ENCODE peak calls at places on chromosomes 4 and X, in ten cellular contexts. One of them, this sample, is unnamed.

GRCh38 chr4:109177411-109177810 is 125.0 kb downstream of the COL25A1 start:
- DNase-seq in HCT116: no peak
- DNase-seq in AG04449: no peak
- DNase-seq in Peyer's patch: no peak
- DNase-seq in A549: no peak
- DNase-seq in esophagus muscularis mucosa: no peak
- DNase-seq in astrocyte of the spinal cord: no peak
- DNase-seq in ascending aorta: no peak
- DNase-seq in right lobe of liver: no peak
- DNase-seq in HFF-Myc: no peak
- DNase-seq in this sample: no peak

GRCh38 chr4:108135549-108136209 is 33.1 kb downstream of the LEF1 start:
- DNase-seq in HCT116: no peak
- DNase-seq in AG04449: no peak
- DNase-seq in Peyer's patch: no peak
- DNase-seq in A549: no peak
- DNase-seq in esophagus muscularis mucosa: no peak
- DNase-seq in astrocyte of the spinal cord: no peak
- DNase-seq in ascending aorta: no peak
- DNase-seq in right lobe of liver: no peak
- DNase-seq in HFF-Myc: no peak
- DNase-seq in this sample: no peak

GRCh38 chrX:115372026-115372610 is 82.6 kb downstream of the LUZP4 start:
- DNase-seq in HCT116: peak
- DNase-seq in AG04449: no peak
- DNase-seq in Peyer's patch: no peak
- DNase-seq in A549: peak
- DNase-seq in esophagus muscularis mucosa: no peak
- DNase-seq in astrocyte of the spinal cord: peak
- DNase-seq in ascending aorta: no peak
- DNase-seq in right lobe of liver: no peak
- DNase-seq in HFF-Myc: peak
- DNase-seq in this sample: no peak

GRCh38 chr4:120406960-120407359 is 340.3 kb upstream of the MAD2L1 start:
- DNase-seq in HCT116: no peak
- DNase-seq in AG04449: no peak
- DNase-seq in Peyer's patch: no peak
- DNase-seq in A549: no peak
- DNase-seq in esophagus muscularis mucosa: no peak
- DNase-seq in astrocyte of the spinal cord: no peak
- DNase-seq in ascending aorta: no peak
- DNase-seq in right lobe of liver: no peak
- DNase-seq in HFF-Myc: no peak
- DNase-seq in this sample: no peak

GRCh38 chrX:105695451-105695850 is 126.9 kb upstream of the NRK start:
- DNase-seq in HCT116: no peak
- DNase-seq in AG04449: no peak
- DNase-seq in Peyer's patch: no peak
- DNase-seq in A549: no peak
- DNase-seq in esophagus muscularis mucosa: no peak
- DNase-seq in astrocyte of the spinal cord: peak
- DNase-seq in ascending aorta: no peak
- DNase-seq in right lobe of liver: no peak
- DNase-seq in HFF-Myc: no peak
- DNase-seq in this sample: peak

GRCh38 chr4:41287005-41287404 is 30.3 kb downstream of the UCHL1 start:
- DNase-seq in HCT116: no peak
- DNase-seq in AG04449: no peak
- DNase-seq in Peyer's patch: no peak
- DNase-seq in A549: no peak
- DNase-seq in esophagus muscularis mucosa: no peak
- DNase-seq in astrocyte of the spinal cord: no peak
- DNase-seq in ascending aorta: no peak
- DNase-seq in right lobe of liver: no peak
- DNase-seq in HFF-Myc: peak
- DNase-seq in this sample: no peak

GRCh38 chr4:122827258-122827887 is 742 bp downstream of the FGF2 start:
- DNase-seq in HCT116: no peak
- DNase-seq in AG04449: no peak
- DNase-seq in Peyer's patch: peak
- DNase-seq in A549: peak
- DNase-seq in esophagus muscularis mucosa: no peak
- DNase-seq in astrocyte of the spinal cord: peak
- DNase-seq in ascending aorta: peak
- DNase-seq in right lobe of liver: peak
- DNase-seq in HFF-Myc: no peak
- DNase-seq in this sample: no peak

GRCh38 chrX:51608071-51608470 is 10.6 kb downstream of the CENPVL3 start:
- DNase-seq in HCT116: no peak
- DNase-seq in AG04449: no peak
- DNase-seq in Peyer's patch: no peak
- DNase-seq in A549: no peak
- DNase-seq in esophagus muscularis mucosa: no peak
- DNase-seq in astrocyte of the spinal cord: no peak
- DNase-seq in ascending aorta: no peak
- DNase-seq in right lobe of liver: no peak
- DNase-seq in HFF-Myc: no peak
- DNase-seq in this sample: peak

DNA sequence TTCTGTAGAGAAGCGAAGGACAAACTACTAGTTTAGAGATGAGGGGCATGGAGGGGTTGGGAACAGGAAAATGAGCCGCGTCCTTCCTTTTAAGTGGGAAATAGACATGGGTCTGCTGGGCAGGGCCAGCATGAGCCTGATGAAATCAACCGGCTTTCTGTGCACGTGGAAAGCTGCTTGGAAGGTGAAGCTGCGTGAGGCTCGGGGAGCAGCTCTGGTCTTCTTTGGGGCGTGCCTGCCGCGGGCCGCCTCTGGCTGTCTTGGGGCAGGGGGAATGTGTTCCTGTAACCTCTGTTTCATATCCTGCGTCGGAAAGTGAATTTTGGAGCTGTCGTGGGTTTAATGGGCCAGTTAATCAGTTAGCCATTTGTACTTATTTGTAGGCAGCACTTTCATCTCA is 70.7 kb upstream of the HGFAC start:
- DNase-seq in HCT116: no peak
- DNase-seq in AG04449: no peak
- DNase-seq in Peyer's patch: no peak
- DNase-seq in A549: no peak
- DNase-seq in esophagus muscularis mucosa: peak
- DNase-seq in astrocyte of the spinal cord: peak
- DNase-seq in ascending aorta: no peak
- DNase-seq in right lobe of liver: no peak
- DNase-seq in HFF-Myc: no peak
- DNase-seq in this sample: no peak
- H3K4me3 ChIP-seq in HCT116: no peak
- H3K4me3 ChIP-seq in AG04449: no peak
- H3K4me3 ChIP-seq in Peyer's patch: no peak
- H3K4me3 ChIP-seq in A549: no peak
- H3K4me3 ChIP-seq in esophagus muscularis mucosa: no peak
- H3K4me3 ChIP-seq in astrocyte of the spinal cord: peak
- H3K4me3 ChIP-seq in ascending aorta: no peak
- H3K4me3 ChIP-seq in right lobe of liver: no peak
- H3K4me3 ChIP-seq in HFF-Myc: peak
- H3K4me3 ChIP-seq in this sample: peak

DNA sequence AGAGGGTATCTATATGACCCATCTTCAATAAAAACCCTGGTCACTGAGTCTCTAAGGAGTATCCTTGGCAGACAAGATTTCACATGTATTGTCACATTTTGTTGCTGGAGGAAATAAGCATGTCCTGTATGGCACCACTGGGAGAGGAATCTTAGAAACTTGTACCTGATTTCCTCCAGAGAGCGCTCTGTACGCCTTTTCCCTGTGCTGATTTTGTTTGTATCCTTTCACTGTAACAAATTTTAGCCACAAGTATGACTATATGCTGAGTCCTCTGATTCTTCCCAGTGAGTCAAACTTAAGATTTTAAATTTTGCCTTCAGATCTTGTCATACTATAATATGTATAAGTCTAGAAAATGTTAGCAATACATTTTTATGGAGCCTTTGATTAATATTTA is 102.8 kb downstream of the ITIH6 start:
- DNase-seq in HCT116: no peak
- DNase-seq in AG04449: no peak
- DNase-seq in Peyer's patch: no peak
- DNase-seq in A549: no peak
- DNase-seq in esophagus muscularis mucosa: no peak
- DNase-seq in astrocyte of the spinal cord: no peak
- DNase-seq in ascending aorta: no peak
- DNase-seq in right lobe of liver: no peak
- DNase-seq in HFF-Myc: no peak
- DNase-seq in this sample: no peak
- H3K4me3 ChIP-seq in HCT116: no peak
- H3K4me3 ChIP-seq in AG04449: no peak
- H3K4me3 ChIP-seq in Peyer's patch: no peak
- H3K4me3 ChIP-seq in A549: no peak
- H3K4me3 ChIP-seq in esophagus muscularis mucosa: no peak
- H3K4me3 ChIP-seq in astrocyte of the spinal cord: no peak
- H3K4me3 ChIP-seq in ascending aorta: no peak
- H3K4me3 ChIP-seq in right lobe of liver: no peak
- H3K4me3 ChIP-seq in HFF-Myc: no peak
- H3K4me3 ChIP-seq in this sample: no peak

GRCh38 chrX:101079223-101079622 is 544 bp downstream of the TMEM35A start:
- DNase-seq in HCT116: no peak
- DNase-seq in AG04449: no peak
- DNase-seq in Peyer's patch: no peak
- DNase-seq in A549: no peak
- DNase-seq in esophagus muscularis mucosa: no peak
- DNase-seq in astrocyte of the spinal cord: peak
- DNase-seq in ascending aorta: no peak
- DNase-seq in right lobe of liver: no peak
- DNase-seq in HFF-Myc: no peak
- DNase-seq in this sample: no peak
- H3K4me3 ChIP-seq in HCT116: no peak
- H3K4me3 ChIP-seq in AG04449: peak
- H3K4me3 ChIP-seq in Peyer's patch: no peak
- H3K4me3 ChIP-seq in A549: no peak
- H3K4me3 ChIP-seq in esophagus muscularis mucosa: peak
- H3K4me3 ChIP-seq in astrocyte of the spinal cord: peak
- H3K4me3 ChIP-seq in ascending aorta: peak
- H3K4me3 ChIP-seq in right lobe of liver: no peak
- H3K4me3 ChIP-seq in HFF-Myc: peak
- H3K4me3 ChIP-seq in this sample: peak

GRCh38 chr4:62601737-62602136 is 1401.6 kb downstream of the ADGRL3 start:
- DNase-seq in HCT116: no peak
- DNase-seq in AG04449: no peak
- DNase-seq in Peyer's patch: no peak
- DNase-seq in A549: no peak
- DNase-seq in esophagus muscularis mucosa: no peak
- DNase-seq in astrocyte of the spinal cord: no peak
- DNase-seq in ascending aorta: no peak
- DNase-seq in right lobe of liver: no peak
- DNase-seq in HFF-Myc: no peak
- DNase-seq in this sample: no peak
- H3K4me3 ChIP-seq in HCT116: no peak
- H3K4me3 ChIP-seq in AG04449: no peak
- H3K4me3 ChIP-seq in Peyer's patch: no peak
- H3K4me3 ChIP-seq in A549: no peak
- H3K4me3 ChIP-seq in esophagus muscularis mucosa: no peak
- H3K4me3 ChIP-seq in astrocyte of the spinal cord: no peak
- H3K4me3 ChIP-seq in ascending aorta: no peak
- H3K4me3 ChIP-seq in right lobe of liver: no peak
- H3K4me3 ChIP-seq in HFF-Myc: no peak
- H3K4me3 ChIP-seq in this sample: no peak

GRCh38 chrX:10112510-10112909 is 44.3 kb upstream of the CLCN4 start:
- DNase-seq in HCT116: no peak
- DNase-seq in AG04449: no peak
- DNase-seq in Peyer's patch: no peak
- DNase-seq in A549: no peak
- DNase-seq in esophagus muscularis mucosa: no peak
- DNase-seq in astrocyte of the spinal cord: no peak
- DNase-seq in ascending aorta: no peak
- DNase-seq in right lobe of liver: no peak
- DNase-seq in HFF-Myc: no peak
- DNase-seq in this sample: no peak
- H3K4me3 ChIP-seq in HCT116: no peak
- H3K4me3 ChIP-seq in AG04449: no peak
- H3K4me3 ChIP-seq in Peyer's patch: no peak
- H3K4me3 ChIP-seq in A549: no peak
- H3K4me3 ChIP-seq in esophagus muscularis mucosa: no peak
- H3K4me3 ChIP-seq in astrocyte of the spinal cord: no peak
- H3K4me3 ChIP-seq in ascending aorta: no peak
- H3K4me3 ChIP-seq in right lobe of liver: no peak
- H3K4me3 ChIP-seq in HFF-Myc: no peak
- H3K4me3 ChIP-seq in this sample: no peak

GRCh38 chr4:28117067-28117756 is 1256.6 kb downstream of the STIM2 start:
- DNase-seq in HCT116: no peak
- DNase-seq in AG04449: no peak
- DNase-seq in Peyer's patch: no peak
- DNase-seq in A549: no peak
- DNase-seq in esophagus muscularis mucosa: no peak
- DNase-seq in astrocyte of the spinal cord: no peak
- DNase-seq in ascending aorta: no peak
- DNase-seq in right lobe of liver: no peak
- DNase-seq in HFF-Myc: no peak
- DNase-seq in this sample: no peak
- H3K4me3 ChIP-seq in HCT116: no peak
- H3K4me3 ChIP-seq in AG04449: no peak
- H3K4me3 ChIP-seq in Peyer's patch: no peak
- H3K4me3 ChIP-seq in A549: no peak
- H3K4me3 ChIP-seq in esophagus muscularis mucosa: no peak
- H3K4me3 ChIP-seq in astrocyte of the spinal cord: no peak
- H3K4me3 ChIP-seq in ascending aorta: no peak
- H3K4me3 ChIP-seq in right lobe of liver: no peak
- H3K4me3 ChIP-seq in HFF-Myc: no peak
- H3K4me3 ChIP-seq in this sample: no peak

GRCh38 chr4:118889313-118889694 is 650 bp downstream of the SYNPO2 start:
- DNase-seq in HCT116: no peak
- DNase-seq in AG04449: no peak
- DNase-seq in Peyer's patch: no peak
- DNase-seq in A549: no peak
- DNase-seq in esophagus muscularis mucosa: no peak
- DNase-seq in astrocyte of the spinal cord: no peak
- DNase-seq in ascending aorta: no peak
- DNase-seq in right lobe of liver: no peak
- DNase-seq in HFF-Myc: no peak
- DNase-seq in this sample: no peak
- H3K4me3 ChIP-seq in HCT116: peak
- H3K4me3 ChIP-seq in AG04449: peak
- H3K4me3 ChIP-seq in Peyer's patch: peak
- H3K4me3 ChIP-seq in A549: peak
- H3K4me3 ChIP-seq in esophagus muscularis mucosa: peak
- H3K4me3 ChIP-seq in astrocyte of the spinal cord: peak
- H3K4me3 ChIP-seq in ascending aorta: peak
- H3K4me3 ChIP-seq in right lobe of liver: peak
- H3K4me3 ChIP-seq in HFF-Myc: peak
- H3K4me3 ChIP-seq in this sample: peak

DNA sequence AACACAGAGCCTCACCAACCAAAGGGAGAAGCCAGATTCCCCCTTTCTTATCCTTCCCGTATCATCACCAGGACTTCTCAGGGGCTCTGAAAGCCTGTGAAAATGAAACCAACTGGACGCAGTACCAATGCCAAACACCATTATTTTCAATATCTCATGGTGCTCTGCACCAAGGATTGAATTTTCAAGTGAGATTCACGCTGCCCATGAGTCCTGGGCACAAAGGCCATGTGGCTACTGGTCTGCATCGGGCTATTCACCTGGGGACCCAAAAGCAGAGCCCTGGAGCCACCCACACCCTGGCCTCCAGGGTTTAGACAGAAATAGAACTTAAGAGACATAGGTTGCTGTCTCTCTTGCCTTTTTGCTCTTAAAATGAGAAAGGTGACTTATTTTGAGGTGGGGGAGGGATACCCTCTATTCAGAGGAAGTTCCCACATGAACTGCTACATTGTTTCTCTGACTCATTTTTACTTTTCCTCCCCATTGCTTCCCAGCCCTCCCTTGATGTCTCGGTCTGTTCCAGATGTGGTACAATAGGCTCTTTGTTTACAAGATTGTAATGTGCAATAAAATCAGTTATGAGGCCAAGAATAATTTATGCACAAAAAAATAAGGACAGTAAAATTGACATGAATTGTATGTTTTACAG is 55.4 kb downstream of the MAML3 start:
- DNase-seq in HCT116: peak
- DNase-seq in AG04449: no peak
- DNase-seq in Peyer's patch: no peak
- DNase-seq in A549: no peak
- DNase-seq in esophagus muscularis mucosa: no peak
- DNase-seq in astrocyte of the spinal cord: peak
- DNase-seq in ascending aorta: no peak
- DNase-seq in right lobe of liver: no peak
- DNase-seq in HFF-Myc: no peak
- DNase-seq in this sample: no peak
- H3K4me3 ChIP-seq in HCT116: no peak
- H3K4me3 ChIP-seq in AG04449: no peak
- H3K4me3 ChIP-seq in Peyer's patch: peak
- H3K4me3 ChIP-seq in A549: peak
- H3K4me3 ChIP-seq in esophagus muscularis mucosa: peak
- H3K4me3 ChIP-seq in astrocyte of the spinal cord: no peak
- H3K4me3 ChIP-seq in ascending aorta: peak
- H3K4me3 ChIP-seq in right lobe of liver: no peak
- H3K4me3 ChIP-seq in HFF-Myc: no peak
- H3K4me3 ChIP-seq in this sample: no peak

This sample was measured in skeletal muscle cell.